ENCODE peak calls at places on chromosomes 7 and 10, in four cellular contexts. A is endodermal cell, L is SJSA1, S is fibroblast of lung. Z is an unnamed sample.

GRCh38 chr10:90847436-90847835 is 10.4 kb downstream of the HTR7 start:
- DNase-seq in A (no peak), L (no peak), S (peak; percentile 86), Z (no peak)

GRCh38 chr7:66929935-66930334 is 8.9 kb downstream of the TMEM248 start:
- DNase-seq in A (no peak), L (no peak), S (no peak), Z (no peak)

GRCh38 chr7:76037310-76037709 is 10.5 kb downstream of the STYXL1 start:
- DNase-seq in A (no peak), L (no peak), S (peak; percentile 56), Z (no peak)

GRCh38 chr7:151850484-151851159 is 26.3 kb downstream of the PRKAG2 start:
- DNase-seq in A (no peak), L (no peak), S (no peak), Z (no peak)

GRCh38 chr7:74023037-74023436 is 4.9 kb upstream of the ELN start:
- DNase-seq in A (peak; percentile 65), L (peak; percentile 89), S (peak; percentile 59), Z (no peak)

GRCh38 chr10:31927597-31928530 is 767 bp downstream of the ARHGAP12 start:
- DNase-seq in A (peak; percentile 88), L (peak; percentile 56), S (peak; percentile 57), Z (no peak)

GRCh38 chr7:155322530-155322929 is 24.9 kb downstream of the INSIG1 start:
- DNase-seq in A (no peak), L (no peak), S (peak; percentile 38), Z (no peak)

GRCh38 chr10:124092270-124093075 is 925 bp downstream of the CHST15 start:
- DNase-seq in A (peak; percentile 90), L (no peak), S (peak; percentile 50), Z (no peak)

GRCh38 chr10:95289003-95289920 is 1.5 kb downstream of the PDLIM1 start:
- DNase-seq in A (peak; percentile 86), L (peak; percentile 76), S (no peak), Z (no peak)

GRCh38 chr10:80199828-80200227 is 5.5 kb downstream of the ANXA11 start:
- DNase-seq in A (peak; percentile 54), L (no peak), S (peak; percentile 39), Z (no peak)

GRCh38 chr7:29254663-29255062 is 60.1 kb downstream of the CHN2 start:
- DNase-seq in A (no peak), L (no peak), S (no peak), Z (no peak)

GRCh38 chr10:43371418-43371817 is at the start of gene FXYD4:
- DNase-seq in A (no peak), L (no peak), S (no peak), Z (no peak)

GRCh38 chr10:14674376-14675050 is 100.2 kb downstream of the FAM107B start:
- DNase-seq in A (peak; percentile 57), L (no peak), S (no peak), Z (no peak)
- H3K27ac ChIP-seq in A (no peak overlapping the region), L (no peak overlapping the region), S (no peak overlapping the region), Z (no peak overlapping the region)

DNA sequence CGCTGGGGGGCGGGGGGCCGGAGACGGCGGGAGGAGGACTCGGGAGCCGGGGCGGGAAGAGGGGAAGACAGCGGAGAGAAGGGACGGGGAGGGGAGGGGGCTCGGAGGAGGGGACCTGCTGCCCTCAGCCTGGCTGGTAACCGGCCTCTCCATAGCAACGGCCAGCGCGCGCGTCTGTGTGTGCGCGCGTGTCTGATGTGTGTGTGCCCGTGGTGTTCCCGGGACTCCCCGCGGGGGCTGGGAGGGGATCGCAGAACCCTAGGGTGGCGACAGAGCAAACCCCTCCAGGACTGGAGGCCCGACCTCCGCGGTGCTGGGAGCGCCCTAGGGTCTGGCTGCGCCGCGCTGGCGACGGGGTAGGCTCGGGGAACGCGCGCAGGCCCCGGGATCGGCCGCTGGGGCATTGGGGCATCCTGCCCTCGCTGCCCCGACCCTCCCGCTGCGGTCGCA is 356.3 kb downstream of the DNAJB6 start:
- DNase-seq in A (peak; percentile 73), L (peak; percentile 40), S (no peak), Z (no peak)
- H3K4me3 ChIP-seq in A (no peak overlapping the region), L (no peak overlapping the region), S (no peak overlapping the region), Z (no peak overlapping the region)

GRCh38 chr7:12524794-12525386 is 45.6 kb upstream of the SCIN start:
- DNase-seq in A (no peak), L (no peak), S (peak; percentile 45), Z (peak; percentile 62)

GRCh38 chr7:12519682-12520009 is 50.9 kb upstream of the SCIN start:
- DNase-seq in A (no peak), L (no peak), S (no peak), Z (no peak)

GRCh38 chr7:12517451-12517850 is 53.1 kb upstream of the SCIN start:
- DNase-seq in A (no peak), L (no peak), S (no peak), Z (no peak)

DNA sequence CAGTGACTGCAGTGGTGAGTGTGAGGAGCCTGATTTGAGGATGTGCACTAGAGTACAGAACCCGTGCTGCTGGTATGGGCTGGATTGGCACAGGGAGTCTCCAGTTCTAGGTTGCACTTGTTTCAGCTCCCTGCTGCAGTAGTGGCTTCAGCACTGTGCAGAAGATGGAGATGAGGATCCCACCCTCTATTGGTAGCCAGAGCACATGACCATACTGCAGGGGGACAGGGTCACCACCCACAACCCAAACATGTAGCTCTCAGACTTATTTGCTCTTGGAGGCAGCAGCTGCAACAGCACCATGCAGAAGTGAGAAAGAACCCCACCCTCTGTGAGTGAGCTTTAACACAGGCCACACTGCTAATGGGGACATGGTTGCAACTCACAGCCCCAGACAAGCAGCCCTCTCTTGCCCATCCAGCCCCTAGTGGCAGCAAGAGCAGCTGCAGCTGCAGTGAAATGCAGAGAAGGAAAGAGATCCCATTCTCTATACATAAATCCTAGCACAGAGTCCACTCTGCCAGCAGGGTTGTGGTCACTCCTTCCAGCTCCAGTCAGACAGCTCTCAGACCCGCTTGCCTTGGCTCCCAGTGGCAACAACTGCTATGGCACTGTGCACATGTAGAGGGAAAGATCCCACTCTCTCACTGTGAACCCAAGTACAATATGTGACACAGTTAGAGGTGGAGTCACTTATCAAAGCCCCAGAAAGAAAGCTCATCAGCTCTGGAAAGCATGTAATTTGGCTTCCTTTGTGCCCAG is 51.4 kb upstream of the SCIN start:
- DNase-seq in A (peak; percentile 88), L (no peak), S (peak; percentile 7), Z (no peak)
- H3K27ac ChIP-seq in A (no peak overlapping the region), L (no peak overlapping the region), S (no peak overlapping the region), Z (no peak overlapping the region)

GRCh38 chr7:134741901-134742635 is 37.4 kb upstream of the CALD1 start:
- DNase-seq in A (peak; percentile 90), L (peak; percentile 95), S (peak; percentile 99), Z (no peak)

GRCh38 chr7:134740364-134740763 is 39.1 kb upstream of the CALD1 start:
- DNase-seq in A (peak; percentile 11), L (no peak), S (no peak), Z (no peak)

GRCh38 chr7:134744569-134744968 is 34.9 kb upstream of the CALD1 start:
- DNase-seq in A (no peak), L (no peak), S (no peak), Z (no peak)

GRCh38 chr7:134739362-134739761 is 40.1 kb upstream of the CALD1 start:
- DNase-seq in A (peak; percentile 3), L (no peak), S (no peak), Z (no peak)

DNA sequence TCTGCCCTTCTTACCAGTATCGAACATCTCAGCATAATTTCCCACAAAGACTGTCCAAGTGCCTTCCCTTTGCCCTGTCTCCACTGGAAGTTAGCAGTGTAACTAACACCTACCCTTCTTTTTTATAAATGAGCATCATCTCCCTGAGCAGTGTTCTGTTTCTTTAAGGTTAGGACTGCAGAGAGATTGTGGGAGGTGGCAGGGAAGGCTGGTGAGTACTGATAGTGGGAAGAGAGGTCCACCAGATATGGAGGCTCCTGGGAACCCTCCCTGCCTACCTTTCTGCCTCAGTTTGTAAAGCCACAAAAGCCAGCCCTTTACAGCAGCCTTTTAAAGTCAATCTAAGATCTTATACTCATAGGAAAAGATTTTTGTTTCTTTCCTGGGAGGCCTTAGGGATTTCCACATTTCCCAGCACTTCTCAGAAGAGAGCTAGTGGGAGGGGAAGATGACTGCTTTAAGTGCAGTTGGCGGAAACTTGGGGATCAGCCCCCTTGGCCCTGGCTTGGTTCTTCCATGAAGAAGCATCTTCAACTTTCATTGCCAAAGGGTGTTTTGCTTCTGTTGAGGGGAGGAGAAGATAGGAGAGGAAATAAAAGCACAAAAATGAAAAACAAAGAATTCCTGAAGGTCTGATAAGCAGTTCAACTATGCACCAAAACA is 36.6 kb upstream of the CALD1 start:
- DNase-seq in A (no peak), L (peak; percentile 64), S (peak; percentile 81), Z (no peak)
- H3K4me3 ChIP-seq in A (no peak overlapping the region), L (no peak overlapping the region), S (no peak overlapping the region), Z (no peak overlapping the region)

GRCh38 chr10:44969854-44970253 is 8.8 kb downstream of the DEPP1 start:
- DNase-seq in A (no peak), L (no peak), S (no peak), Z (no peak)

GRCh38 chr10:44970812-44971395 is 7.7 kb downstream of the DEPP1 start:
- DNase-seq in A (no peak), L (no peak), S (no peak), Z (no peak)

GRCh38 chr10:44968101-44968886 is 8.7 kb downstream of the RASSF4 start:
- DNase-seq in A (no peak), L (no peak), S (no peak), Z (no peak)

GRCh38 chr10:44967596-44967995 is 8.0 kb downstream of the RASSF4 start:
- DNase-seq in A (peak; percentile 29), L (peak; percentile 42), S (no peak), Z (no peak)

DNA sequence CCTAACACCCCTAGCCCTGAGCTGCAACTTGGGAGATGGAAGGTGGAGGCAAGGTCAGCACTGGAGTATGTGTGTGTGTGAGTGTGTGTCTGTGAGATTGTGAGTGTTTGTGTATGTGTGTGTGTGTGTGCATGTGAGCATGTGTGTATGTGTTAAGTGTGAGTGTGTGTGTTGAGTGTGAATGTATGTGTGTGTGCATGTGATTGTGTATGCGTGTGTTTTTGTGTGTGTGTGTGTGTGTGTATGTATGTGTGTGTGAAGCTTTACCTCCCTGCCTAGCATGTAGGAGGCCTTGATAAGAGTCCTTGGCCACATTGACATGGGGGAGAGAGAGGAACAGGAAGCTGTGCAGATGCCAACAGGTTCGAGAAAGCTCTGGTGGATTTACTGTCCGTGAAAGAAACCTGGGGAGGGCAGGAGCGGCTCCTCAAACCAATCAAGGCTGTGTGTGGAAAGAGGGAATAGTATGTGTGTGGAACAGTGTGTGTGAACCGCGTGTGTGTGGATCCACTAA is 9.3 kb downstream of the RASSF4 start:
- DNase-seq in A (no peak), L (no peak), S (no peak), Z (no peak)
- H3K27ac ChIP-seq in A (no peak overlapping the region), L (no peak overlapping the region), S (no peak overlapping the region), Z (no peak overlapping the region)

DNA sequence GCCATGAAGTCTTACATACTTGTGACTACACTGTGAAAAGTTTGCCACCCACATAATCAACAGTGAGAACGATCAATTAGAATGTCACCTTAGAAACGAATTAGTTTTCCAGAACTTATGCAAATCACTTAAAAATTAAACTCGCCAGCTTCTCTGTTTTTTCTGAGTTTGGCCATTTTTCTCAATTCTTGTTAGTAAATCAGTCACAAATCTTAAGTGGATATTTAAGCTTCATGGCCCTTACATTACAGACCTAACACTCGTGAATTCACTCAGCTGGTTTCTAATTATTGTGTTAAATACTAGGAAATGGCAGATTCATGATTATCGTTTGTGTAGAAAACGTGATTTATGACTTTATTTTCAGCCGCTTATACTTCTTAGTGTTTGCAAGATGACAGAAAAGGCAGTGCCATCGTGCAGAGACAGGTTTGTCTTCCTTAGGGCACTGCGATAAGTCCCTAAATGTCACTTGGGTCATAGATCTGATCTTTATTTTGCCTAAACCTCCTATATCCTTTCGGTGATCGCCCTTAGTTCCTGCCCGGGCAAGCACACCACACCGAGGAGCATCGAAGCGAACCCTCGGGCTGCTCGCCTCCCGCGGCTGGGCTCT is 605 bp upstream of the CELF2 start:
- DNase-seq in A (no peak), L (no peak), S (no peak), Z (no peak)
- H3K4me3 ChIP-seq in A (peak overlapping the region; percentile 80), L (no peak overlapping the region), S (peak overlapping the region; percentile 67), Z (no peak overlapping the region)

Z was measured in SK-N-MC.